ENCODE peak calls at places on chromosome 7, in eight cellular contexts. One of them, this sample, is unnamed.

GRCh38 chr7:149624006-149624405 is 126.4 kb upstream of the ZNF746 start:
- DNase-seq in small intestine: peak
- DNase-seq in AG10803: no peak
- DNase-seq in K562: peak
- DNase-seq in GM23248: peak
- DNase-seq in heart left ventricle: peak
- DNase-seq in kidney: peak
- DNase-seq in AG20443: peak
- DNase-seq in this sample: peak

GRCh38 chr7:18939771-18940576 is 177.5 kb downstream of the TWIST1 start:
- DNase-seq in kidney: no peak
- DNase-seq in small intestine: no peak
- DNase-seq in AG10803: no peak
- DNase-seq in K562: no peak
- DNase-seq in AG20443: no peak
- DNase-seq in GM23248: no peak
- DNase-seq in heart left ventricle: no peak
- DNase-seq in this sample: no peak

GRCh38 chr7:95772771-95773581 is 622 bp downstream of the DYNC1I1 start:
- DNase-seq in small intestine: no peak
- DNase-seq in AG20443: peak
- DNase-seq in K562: no peak
- DNase-seq in AG10803: peak
- DNase-seq in GM23248: peak
- DNase-seq in heart left ventricle: peak
- DNase-seq in kidney: peak
- DNase-seq in this sample: peak

GRCh38 chr7:46927131-46927810 is 654.6 kb downstream of the TNS3 start:
- DNase-seq in AG20443: no peak
- DNase-seq in small intestine: no peak
- DNase-seq in GM23248: no peak
- DNase-seq in kidney: no peak
- DNase-seq in K562: no peak
- DNase-seq in heart left ventricle: no peak
- DNase-seq in AG10803: no peak
- DNase-seq in this sample: no peak

GRCh38 chr7:80900583-80901576 is 18.0 kb downstream of the SEMA3C start:
- DNase-seq in GM23248: peak
- DNase-seq in AG10803: peak
- DNase-seq in AG20443: peak
- DNase-seq in heart left ventricle: no peak
- DNase-seq in kidney: no peak
- DNase-seq in small intestine: no peak
- DNase-seq in K562: no peak
- DNase-seq in this sample: peak

GRCh38 chr7:376306-376969 is 86.5 kb downstream of the FOXL3 start:
- DNase-seq in AG20443: no peak
- DNase-seq in small intestine: no peak
- DNase-seq in K562: no peak
- DNase-seq in GM23248: no peak
- DNase-seq in kidney: peak
- DNase-seq in heart left ventricle: no peak
- DNase-seq in AG10803: no peak
- DNase-seq in this sample: no peak

GRCh38 chr7:154638286-154638685 is 364.6 kb downstream of the PAXIP1 start:
- DNase-seq in AG10803: no peak
- DNase-seq in heart left ventricle: no peak
- DNase-seq in K562: no peak
- DNase-seq in kidney: no peak
- DNase-seq in GM23248: no peak
- DNase-seq in small intestine: no peak
- DNase-seq in AG20443: no peak
- DNase-seq in this sample: no peak

GRCh38 chr7:2014391-2015241 is 218.1 kb downstream of the MAD1L1 start:
- DNase-seq in AG20443: no peak
- DNase-seq in kidney: peak
- DNase-seq in heart left ventricle: no peak
- DNase-seq in GM23248: no peak
- DNase-seq in AG10803: no peak
- DNase-seq in small intestine: no peak
- DNase-seq in K562: no peak
- DNase-seq in this sample: no peak

GRCh38 chr7:15780271-15780670 is 93.8 kb upstream of the MEOX2 start:
- DNase-seq in heart left ventricle: no peak
- DNase-seq in AG20443: no peak
- DNase-seq in kidney: no peak
- DNase-seq in small intestine: no peak
- DNase-seq in GM23248: peak
- DNase-seq in AG10803: peak
- DNase-seq in K562: no peak
- DNase-seq in this sample: no peak

GRCh38 chr7:19392246-19392645 is 247.0 kb upstream of the FERD3L start:
- DNase-seq in kidney: no peak
- DNase-seq in heart left ventricle: no peak
- DNase-seq in small intestine: no peak
- DNase-seq in K562: no peak
- DNase-seq in AG10803: peak
- DNase-seq in AG20443: peak
- DNase-seq in GM23248: peak
- DNase-seq in this sample: peak

GRCh38 chr7:29969706-29970105 is 19.9 kb downstream of the SCRN1 start:
- DNase-seq in heart left ventricle: no peak
- DNase-seq in AG20443: no peak
- DNase-seq in AG10803: no peak
- DNase-seq in small intestine: no peak
- DNase-seq in GM23248: no peak
- DNase-seq in kidney: no peak
- DNase-seq in K562: no peak
- DNase-seq in this sample: no peak

GRCh38 chr7:51000956-51001355 is 218.3 kb upstream of the GRB10 start:
- DNase-seq in kidney: no peak
- DNase-seq in K562: no peak
- DNase-seq in AG20443: no peak
- DNase-seq in AG10803: no peak
- DNase-seq in small intestine: peak
- DNase-seq in heart left ventricle: no peak
- DNase-seq in GM23248: no peak
- DNase-seq in this sample: no peak

GRCh38 chr7:150441524-150441923 is 8.9 kb upstream of the GIMAP8 start:
- DNase-seq in K562: no peak
- DNase-seq in heart left ventricle: no peak
- DNase-seq in GM23248: no peak
- DNase-seq in kidney: no peak
- DNase-seq in AG20443: no peak
- DNase-seq in AG10803: no peak
- DNase-seq in small intestine: no peak
- DNase-seq in this sample: no peak

GRCh38 chr7:132004528-132004927 is 448.1 kb upstream of the PODXL start:
- DNase-seq in GM23248: peak
- DNase-seq in small intestine: no peak
- DNase-seq in K562: no peak
- DNase-seq in heart left ventricle: peak
- DNase-seq in kidney: no peak
- DNase-seq in AG10803: peak
- DNase-seq in AG20443: peak
- DNase-seq in this sample: peak

GRCh38 chr7:90246184-90246583 is 1.2 kb downstream of the CFAP69 start:
- DNase-seq in K562: no peak
- DNase-seq in small intestine: peak
- DNase-seq in heart left ventricle: no peak
- DNase-seq in AG10803: peak
- DNase-seq in AG20443: peak
- DNase-seq in GM23248: peak
- DNase-seq in kidney: no peak
- DNase-seq in this sample: peak

GRCh38 chr7:27150568-27151340 is 1.6 kb downstream of the HOXA3 start:
- DNase-seq in GM23248: peak
- DNase-seq in heart left ventricle: peak
- DNase-seq in AG10803: peak
- DNase-seq in small intestine: peak
- DNase-seq in K562: peak
- DNase-seq in kidney: peak
- DNase-seq in AG20443: peak
- DNase-seq in this sample: peak

GRCh38 chr7:103949374-103949773 is 40.1 kb downstream of the RELN start:
- DNase-seq in GM23248: no peak
- DNase-seq in kidney: no peak
- DNase-seq in AG20443: no peak
- DNase-seq in small intestine: no peak
- DNase-seq in AG10803: no peak
- DNase-seq in heart left ventricle: no peak
- DNase-seq in K562: no peak
- DNase-seq in this sample: no peak

GRCh38 chr7:4745971-4746919 is 29.2 kb upstream of the AP5Z1 start:
- DNase-seq in AG10803: peak
- DNase-seq in GM23248: peak
- DNase-seq in small intestine: peak
- DNase-seq in heart left ventricle: no peak
- DNase-seq in K562: no peak
- DNase-seq in AG20443: peak
- DNase-seq in kidney: no peak
- DNase-seq in this sample: peak

GRCh38 chr7:105924950-105925349 is 38.1 kb upstream of the CDHR3 start:
- DNase-seq in AG10803: peak
- DNase-seq in AG20443: no peak
- DNase-seq in kidney: no peak
- DNase-seq in GM23248: no peak
- DNase-seq in small intestine: no peak
- DNase-seq in heart left ventricle: no peak
- DNase-seq in K562: no peak
- DNase-seq in this sample: no peak

GRCh38 chr7:55964802-55965470 is 551 bp downstream of the NIPSNAP2 start:
- DNase-seq in heart left ventricle: peak
- DNase-seq in AG10803: peak
- DNase-seq in K562: no peak
- DNase-seq in GM23248: peak
- DNase-seq in kidney: peak
- DNase-seq in AG20443: peak
- DNase-seq in small intestine: peak
- DNase-seq in this sample: peak

GRCh38 chr7:52959878-52960660 is 75.4 kb upstream of the POM121L12 start:
- DNase-seq in small intestine: no peak
- DNase-seq in K562: no peak
- DNase-seq in AG10803: no peak
- DNase-seq in kidney: no peak
- DNase-seq in AG20443: no peak
- DNase-seq in heart left ventricle: no peak
- DNase-seq in GM23248: no peak
- DNase-seq in this sample: no peak

GRCh38 chr7:28263622-28264266 is 83.1 kb upstream of the JAZF1 start:
- DNase-seq in K562: no peak
- DNase-seq in heart left ventricle: no peak
- DNase-seq in GM23248: no peak
- DNase-seq in small intestine: peak
- DNase-seq in AG10803: no peak
- DNase-seq in kidney: no peak
- DNase-seq in AG20443: no peak
- DNase-seq in this sample: no peak

GRCh38 chr7:98475352-98475751 is 74.5 kb upstream of the BAIAP2L1 start:
- DNase-seq in AG10803: no peak
- DNase-seq in GM23248: no peak
- DNase-seq in heart left ventricle: no peak
- DNase-seq in kidney: no peak
- DNase-seq in small intestine: no peak
- DNase-seq in K562: no peak
- DNase-seq in AG20443: no peak
- DNase-seq in this sample: no peak

GRCh38 chr7:116588641-116589594 is 64.1 kb downstream of the CAV1 start:
- DNase-seq in heart left ventricle: no peak
- DNase-seq in kidney: no peak
- DNase-seq in AG20443: peak
- DNase-seq in small intestine: peak
- DNase-seq in GM23248: peak
- DNase-seq in K562: peak
- DNase-seq in AG10803: peak
- DNase-seq in this sample: peak

GRCh38 chr7:80771523-80771922 is 133.1 kb downstream of the CD36 start:
- DNase-seq in AG10803: no peak
- DNase-seq in GM23248: no peak
- DNase-seq in heart left ventricle: no peak
- DNase-seq in AG20443: no peak
- DNase-seq in small intestine: no peak
- DNase-seq in kidney: no peak
- DNase-seq in K562: no peak
- DNase-seq in this sample: no peak

GRCh38 chr7:106737202-106737562 is 76.2 kb upstream of the CCDC71L start:
- DNase-seq in K562: no peak
- DNase-seq in heart left ventricle: no peak
- DNase-seq in GM23248: peak
- DNase-seq in AG20443: peak
- DNase-seq in small intestine: no peak
- DNase-seq in kidney: no peak
- DNase-seq in AG10803: peak
- DNase-seq in this sample: peak

GRCh38 chr7:11707606-11708193 is 124.3 kb downstream of the THSD7A start:
- DNase-seq in K562: no peak
- DNase-seq in AG10803: no peak
- DNase-seq in small intestine: no peak
- DNase-seq in heart left ventricle: no peak
- DNase-seq in AG20443: no peak
- DNase-seq in kidney: no peak
- DNase-seq in GM23248: peak
- DNase-seq in this sample: no peak

GRCh38 chr7:55034776-55035175 is 16.0 kb downstream of the EGFR start:
- DNase-seq in GM23248: no peak
- DNase-seq in kidney: no peak
- DNase-seq in AG10803: no peak
- DNase-seq in K562: no peak
- DNase-seq in heart left ventricle: no peak
- DNase-seq in AG20443: no peak
- DNase-seq in small intestine: no peak
- DNase-seq in this sample: no peak

GRCh38 chr7:45181286-45181960 is 23.8 kb downstream of the RAMP3 start:
- DNase-seq in kidney: peak
- DNase-seq in AG10803: no peak
- DNase-seq in small intestine: no peak
- DNase-seq in AG20443: no peak
- DNase-seq in heart left ventricle: no peak
- DNase-seq in K562: no peak
- DNase-seq in GM23248: no peak
- DNase-seq in this sample: no peak

GRCh38 chr7:151657173-151657572 is 137.5 kb upstream of the RHEB start:
- DNase-seq in AG10803: no peak
- DNase-seq in heart left ventricle: peak
- DNase-seq in K562: no peak
- DNase-seq in AG20443: no peak
- DNase-seq in GM23248: peak
- DNase-seq in small intestine: peak
- DNase-seq in kidney: no peak
- DNase-seq in this sample: no peak

GRCh38 chr7:79781716-79782115 is 328.2 kb upstream of the MAGI2 start:
- DNase-seq in heart left ventricle: no peak
- DNase-seq in AG10803: no peak
- DNase-seq in kidney: no peak
- DNase-seq in small intestine: no peak
- DNase-seq in K562: no peak
- DNase-seq in AG20443: no peak
- DNase-seq in GM23248: no peak
- DNase-seq in this sample: no peak

GRCh38 chr7:90626011-90626410 is 29.9 kb downstream of the CDK14 start:
- DNase-seq in AG10803: peak
- DNase-seq in small intestine: no peak
- DNase-seq in kidney: no peak
- DNase-seq in K562: no peak
- DNase-seq in AG20443: peak
- DNase-seq in heart left ventricle: no peak
- DNase-seq in GM23248: peak
- DNase-seq in this sample: peak

GRCh38 chr7:1670894-1671875 is 1.1 kb downstream of the ELFN1 start:
- DNase-seq in heart left ventricle: no peak
- DNase-seq in GM23248: no peak
- DNase-seq in small intestine: no peak
- DNase-seq in K562: no peak
- DNase-seq in AG10803: no peak
- DNase-seq in AG20443: no peak
- DNase-seq in kidney: peak
- DNase-seq in this sample: no peak

GRCh38 chr7:30348083-30348560 is 63.7 kb downstream of the ZNRF2 start:
- DNase-seq in heart left ventricle: no peak
- DNase-seq in AG20443: peak
- DNase-seq in AG10803: peak
- DNase-seq in small intestine: peak
- DNase-seq in kidney: no peak
- DNase-seq in GM23248: peak
- DNase-seq in K562: peak
- DNase-seq in this sample: peak